ENCODE peak calls at places on chromosomes 5 and 9, in five cellular contexts. One of them, this sample, is unnamed.

GRCh38 chr9:110141118-110141797 is 66.7 kb downstream of the C9orf152 start:
- DNase-seq in Calu3: peak; percentile 21
- DNase-seq in activated T-cell treated with anti-CD3 and anti-CD28 coated beads, Interleukin-2, amount 50 U/mL, for 72 hours: no peak
- DNase-seq in EH: peak; percentile 99
- DNase-seq in GM23338: no peak
- DNase-seq in this sample: no peak

GRCh38 chr9:5186416-5187169 is 1.2 kb upstream of the INSL6 start:
- DNase-seq in Calu3: peak; percentile 49
- DNase-seq in activated T-cell treated with anti-CD3 and anti-CD28 coated beads, Interleukin-2, amount 50 U/mL, for 72 hours: peak; percentile 30
- DNase-seq in EH: peak; percentile 67
- DNase-seq in GM23338: peak; percentile 83
- DNase-seq in this sample: peak; percentile 70

GRCh38 chr5:178563621-178564020 is 26.6 kb downstream of the COL23A1 start:
- DNase-seq in Calu3: no peak
- DNase-seq in activated T-cell treated with anti-CD3 and anti-CD28 coated beads, Interleukin-2, amount 50 U/mL, for 72 hours: no peak
- DNase-seq in EH: no peak
- DNase-seq in GM23338: no peak
- DNase-seq in this sample: no peak

GRCh38 chr5:118115791-118116190 is 872.6 kb downstream of the DTWD2 start:
- DNase-seq in Calu3: no peak
- DNase-seq in activated T-cell treated with anti-CD3 and anti-CD28 coated beads, Interleukin-2, amount 50 U/mL, for 72 hours: no peak
- DNase-seq in EH: peak; percentile 74
- DNase-seq in GM23338: no peak
- DNase-seq in this sample: no peak

GRCh38 chr9:122988141-122988540 is 45.3 kb upstream of the GPR21 start:
- DNase-seq in Calu3: no peak
- DNase-seq in activated T-cell treated with anti-CD3 and anti-CD28 coated beads, Interleukin-2, amount 50 U/mL, for 72 hours: no peak
- DNase-seq in EH: no peak
- DNase-seq in GM23338: no peak
- DNase-seq in this sample: no peak

GRCh38 chr9:125659201-125659840 is 47.7 kb downstream of the MAPKAP1 start:
- DNase-seq in Calu3: no peak
- DNase-seq in activated T-cell treated with anti-CD3 and anti-CD28 coated beads, Interleukin-2, amount 50 U/mL, for 72 hours: no peak
- DNase-seq in EH: peak; percentile 53
- DNase-seq in GM23338: no peak
- DNase-seq in this sample: no peak

GRCh38 chr9:90343360-90343759 is 299.3 kb downstream of the DIRAS2 start:
- DNase-seq in Calu3: no peak
- DNase-seq in activated T-cell treated with anti-CD3 and anti-CD28 coated beads, Interleukin-2, amount 50 U/mL, for 72 hours: no peak
- DNase-seq in EH: peak; percentile 21
- DNase-seq in GM23338: peak; percentile 56
- DNase-seq in this sample: no peak

GRCh38 chr9:114343471-114344187 is 14.0 kb downstream of the ORM2 start:
- DNase-seq in Calu3: no peak
- DNase-seq in activated T-cell treated with anti-CD3 and anti-CD28 coated beads, Interleukin-2, amount 50 U/mL, for 72 hours: no peak
- DNase-seq in EH: no peak
- DNase-seq in GM23338: no peak
- DNase-seq in this sample: no peak

GRCh38 chr5:59133801-59134261 is 551.0 kb downstream of the RAB3C start:
- DNase-seq in Calu3: no peak
- DNase-seq in activated T-cell treated with anti-CD3 and anti-CD28 coated beads, Interleukin-2, amount 50 U/mL, for 72 hours: no peak
- DNase-seq in EH: peak; percentile 89
- DNase-seq in GM23338: peak; percentile 18
- DNase-seq in this sample: no peak

GRCh38 chr5:150062523-150062922 is 23.8 kb downstream of the CSF1R start:
- DNase-seq in Calu3: no peak
- DNase-seq in activated T-cell treated with anti-CD3 and anti-CD28 coated beads, Interleukin-2, amount 50 U/mL, for 72 hours: no peak
- DNase-seq in EH: peak; percentile 36
- DNase-seq in GM23338: no peak
- DNase-seq in this sample: no peak

GRCh38 chr5:10499776-10500175 is 58.1 kb downstream of the ROPN1L start:
- DNase-seq in Calu3: no peak
- DNase-seq in activated T-cell treated with anti-CD3 and anti-CD28 coated beads, Interleukin-2, amount 50 U/mL, for 72 hours: no peak
- DNase-seq in EH: no peak
- DNase-seq in GM23338: no peak
- DNase-seq in this sample: no peak

GRCh38 chr9:5886114-5886939 is 4.4 kb upstream of the MLANA start:
- DNase-seq in Calu3: peak; percentile 82
- DNase-seq in activated T-cell treated with anti-CD3 and anti-CD28 coated beads, Interleukin-2, amount 50 U/mL, for 72 hours: peak; percentile 85
- DNase-seq in EH: peak; percentile 67
- DNase-seq in GM23338: peak; percentile 92
- DNase-seq in this sample: peak; percentile 79

GRCh38 chr9:6552033-6552737 is 93.3 kb downstream of the GLDC start:
- DNase-seq in Calu3: no peak
- DNase-seq in activated T-cell treated with anti-CD3 and anti-CD28 coated beads, Interleukin-2, amount 50 U/mL, for 72 hours: no peak
- DNase-seq in EH: peak; percentile 68
- DNase-seq in GM23338: peak; percentile 33
- DNase-seq in this sample: no peak

GRCh38 chr9:95937131-95937530 is 61.6 kb downstream of the ERCC6L2 start:
- DNase-seq in Calu3: no peak
- DNase-seq in activated T-cell treated with anti-CD3 and anti-CD28 coated beads, Interleukin-2, amount 50 U/mL, for 72 hours: no peak
- DNase-seq in EH: no peak
- DNase-seq in GM23338: no peak
- DNase-seq in this sample: no peak

GRCh38 chr9:70902705-70903131 is 218.7 kb downstream of the TRPM3 start:
- DNase-seq in Calu3: peak; percentile 28
- DNase-seq in activated T-cell treated with anti-CD3 and anti-CD28 coated beads, Interleukin-2, amount 50 U/mL, for 72 hours: no peak
- DNase-seq in EH: peak; percentile 98
- DNase-seq in GM23338: no peak
- DNase-seq in this sample: no peak

GRCh38 chr9:72386186-72386585 is 21.2 kb upstream of the ZFAND5 start:
- DNase-seq in Calu3: no peak
- DNase-seq in activated T-cell treated with anti-CD3 and anti-CD28 coated beads, Interleukin-2, amount 50 U/mL, for 72 hours: no peak
- DNase-seq in EH: no peak
- DNase-seq in GM23338: no peak
- DNase-seq in this sample: no peak

GRCh38 chr5:165695796-165696195 is 2190.4 kb downstream of the MAT2B start:
- DNase-seq in Calu3: no peak
- DNase-seq in activated T-cell treated with anti-CD3 and anti-CD28 coated beads, Interleukin-2, amount 50 U/mL, for 72 hours: no peak
- DNase-seq in EH: no peak
- DNase-seq in GM23338: no peak
- DNase-seq in this sample: no peak

GRCh38 chr5:28961806-28962205 is 1923.4 kb upstream of the CDH9 start:
- DNase-seq in Calu3: no peak
- DNase-seq in activated T-cell treated with anti-CD3 and anti-CD28 coated beads, Interleukin-2, amount 50 U/mL, for 72 hours: no peak
- DNase-seq in EH: no peak
- DNase-seq in GM23338: no peak
- DNase-seq in this sample: no peak